ENCODE peak calls at places on chromosomes 4 and X, in seven cellular contexts. One of them, this sample, is unnamed.

GRCh38 chr4:26459756-26460530 is 30.3 kb downstream of the CCKAR start:
- DNase-seq in stimulated activated CD8-positive, alpha-beta memory T cell treated with anti-CD3 and anti-CD28 coated beads, Interleukin-7, amount 100 ng/mL, for 4 hours: no peak
- DNase-seq in germinal center: no peak
- DNase-seq in AG20443: peak; percentile 62
- DNase-seq in activated CD8-positive, alpha-beta T cell treated with anti-CD3 and anti-CD28 coated beads, Interleukin-2, amount 10 ng/mL, durations not matched to agents 7 days and 5 days: no peak
- DNase-seq in GM13977: no peak
- DNase-seq in NCI-H1092: no peak
- DNase-seq in this sample: no peak

GRCh38 chr4:6172093-6172926 is 28.0 kb downstream of the JAKMIP1 start:
- DNase-seq in germinal center: no peak
- DNase-seq in NCI-H1092: no peak
- DNase-seq in stimulated activated CD8-positive, alpha-beta memory T cell treated with anti-CD3 and anti-CD28 coated beads, Interleukin-7, amount 100 ng/mL, for 4 hours: no peak
- DNase-seq in activated CD8-positive, alpha-beta T cell treated with anti-CD3 and anti-CD28 coated beads, Interleukin-2, amount 10 ng/mL, durations not matched to agents 7 days and 5 days: peak; percentile 26
- DNase-seq in GM13977: no peak
- DNase-seq in AG20443: no peak
- DNase-seq in this sample: no peak

GRCh38 chr4:1417522-1418390 is 11.5 kb upstream of the NKX1-1 start:
- DNase-seq in NCI-H1092: no peak
- DNase-seq in stimulated activated CD8-positive, alpha-beta memory T cell treated with anti-CD3 and anti-CD28 coated beads, Interleukin-7, amount 100 ng/mL, for 4 hours: no peak
- DNase-seq in activated CD8-positive, alpha-beta T cell treated with anti-CD3 and anti-CD28 coated beads, Interleukin-2, amount 10 ng/mL, durations not matched to agents 7 days and 5 days: peak; percentile 17
- DNase-seq in GM13977: no peak
- DNase-seq in AG20443: no peak
- DNase-seq in germinal center: no peak
- DNase-seq in this sample: no peak

GRCh38 chrX:19902110-19902509 is 14.7 kb upstream of the SH3KBP1 start:
- DNase-seq in AG20443: no peak
- DNase-seq in NCI-H1092: no peak
- DNase-seq in germinal center: no peak
- DNase-seq in activated CD8-positive, alpha-beta T cell treated with anti-CD3 and anti-CD28 coated beads, Interleukin-2, amount 10 ng/mL, durations not matched to agents 7 days and 5 days: no peak
- DNase-seq in stimulated activated CD8-positive, alpha-beta memory T cell treated with anti-CD3 and anti-CD28 coated beads, Interleukin-7, amount 100 ng/mL, for 4 hours: no peak
- DNase-seq in GM13977: no peak
- DNase-seq in this sample: no peak

GRCh38 chr4:109967798-109968520 is 55.3 kb downstream of the EGF start:
- DNase-seq in activated CD8-positive, alpha-beta T cell treated with anti-CD3 and anti-CD28 coated beads, Interleukin-2, amount 10 ng/mL, durations not matched to agents 7 days and 5 days: no peak
- DNase-seq in germinal center: no peak
- DNase-seq in GM13977: no peak
- DNase-seq in stimulated activated CD8-positive, alpha-beta memory T cell treated with anti-CD3 and anti-CD28 coated beads, Interleukin-7, amount 100 ng/mL, for 4 hours: no peak
- DNase-seq in NCI-H1092: no peak
- DNase-seq in AG20443: no peak
- DNase-seq in this sample: no peak

GRCh38 chr4:106463622-106464021 is 95.0 kb upstream of the GIMD1 start:
- DNase-seq in NCI-H1092: no peak
- DNase-seq in stimulated activated CD8-positive, alpha-beta memory T cell treated with anti-CD3 and anti-CD28 coated beads, Interleukin-7, amount 100 ng/mL, for 4 hours: no peak
- DNase-seq in germinal center: no peak
- DNase-seq in AG20443: no peak
- DNase-seq in activated CD8-positive, alpha-beta T cell treated with anti-CD3 and anti-CD28 coated beads, Interleukin-2, amount 10 ng/mL, durations not matched to agents 7 days and 5 days: no peak
- DNase-seq in GM13977: no peak
- DNase-seq in this sample: no peak

GRCh38 chr4:78776729-78777555 is 792 bp downstream of the BMP2K start:
- DNase-seq in stimulated activated CD8-positive, alpha-beta memory T cell treated with anti-CD3 and anti-CD28 coated beads, Interleukin-7, amount 100 ng/mL, for 4 hours: peak; percentile 31
- DNase-seq in activated CD8-positive, alpha-beta T cell treated with anti-CD3 and anti-CD28 coated beads, Interleukin-2, amount 10 ng/mL, durations not matched to agents 7 days and 5 days: peak; percentile 69
- DNase-seq in AG20443: peak; percentile 67
- DNase-seq in NCI-H1092: peak; percentile 34
- DNase-seq in germinal center: peak; percentile 56
- DNase-seq in GM13977: peak; percentile 45
- DNase-seq in this sample: no peak

GRCh38 chrX:105331244-105331643 is 110.8 kb upstream of the TEX13A start:
- DNase-seq in GM13977: no peak
- DNase-seq in germinal center: no peak
- DNase-seq in AG20443: no peak
- DNase-seq in activated CD8-positive, alpha-beta T cell treated with anti-CD3 and anti-CD28 coated beads, Interleukin-2, amount 10 ng/mL, durations not matched to agents 7 days and 5 days: no peak
- DNase-seq in NCI-H1092: no peak
- DNase-seq in stimulated activated CD8-positive, alpha-beta memory T cell treated with anti-CD3 and anti-CD28 coated beads, Interleukin-7, amount 100 ng/mL, for 4 hours: no peak
- DNase-seq in this sample: no peak

GRCh38 chr4:110059556-110060191 is 138.7 kb downstream of the ELOVL6 start:
- DNase-seq in germinal center: no peak
- DNase-seq in stimulated activated CD8-positive, alpha-beta memory T cell treated with anti-CD3 and anti-CD28 coated beads, Interleukin-7, amount 100 ng/mL, for 4 hours: no peak
- DNase-seq in GM13977: peak; percentile 28
- DNase-seq in NCI-H1092: no peak
- DNase-seq in activated CD8-positive, alpha-beta T cell treated with anti-CD3 and anti-CD28 coated beads, Interleukin-2, amount 10 ng/mL, durations not matched to agents 7 days and 5 days: peak; percentile 38
- DNase-seq in AG20443: peak; percentile 18
- DNase-seq in this sample: no peak

GRCh38 chrX:132023896-132024386 is 839 bp downstream of the STK26 start:
- DNase-seq in GM13977: peak; percentile 55
- DNase-seq in germinal center: peak; percentile 12
- DNase-seq in AG20443: no peak
- DNase-seq in stimulated activated CD8-positive, alpha-beta memory T cell treated with anti-CD3 and anti-CD28 coated beads, Interleukin-7, amount 100 ng/mL, for 4 hours: no peak
- DNase-seq in NCI-H1092: no peak
- DNase-seq in activated CD8-positive, alpha-beta T cell treated with anti-CD3 and anti-CD28 coated beads, Interleukin-2, amount 10 ng/mL, durations not matched to agents 7 days and 5 days: peak; percentile 66
- DNase-seq in this sample: peak; percentile 28

GRCh38 chr4:152784490-152785195 is 4.9 kb downstream of the ARFIP1 start:
- DNase-seq in germinal center: no peak
- DNase-seq in GM13977: no peak
- DNase-seq in stimulated activated CD8-positive, alpha-beta memory T cell treated with anti-CD3 and anti-CD28 coated beads, Interleukin-7, amount 100 ng/mL, for 4 hours: no peak
- DNase-seq in NCI-H1092: no peak
- DNase-seq in AG20443: peak; percentile 53
- DNase-seq in activated CD8-positive, alpha-beta T cell treated with anti-CD3 and anti-CD28 coated beads, Interleukin-2, amount 10 ng/mL, durations not matched to agents 7 days and 5 days: no peak
- DNase-seq in this sample: no peak

GRCh38 chrX:96183843-96184242 is 500.8 kb upstream of the DIAPH2 start:
- DNase-seq in NCI-H1092: no peak
- DNase-seq in activated CD8-positive, alpha-beta T cell treated with anti-CD3 and anti-CD28 coated beads, Interleukin-2, amount 10 ng/mL, durations not matched to agents 7 days and 5 days: no peak
- DNase-seq in stimulated activated CD8-positive, alpha-beta memory T cell treated with anti-CD3 and anti-CD28 coated beads, Interleukin-7, amount 100 ng/mL, for 4 hours: no peak
- DNase-seq in AG20443: no peak
- DNase-seq in germinal center: no peak
- DNase-seq in GM13977: no peak
- DNase-seq in this sample: no peak

GRCh38 chr4:77963005-77963404 is 94.1 kb upstream of the FRAS1 start:
- DNase-seq in AG20443: no peak
- DNase-seq in germinal center: no peak
- DNase-seq in GM13977: no peak
- DNase-seq in activated CD8-positive, alpha-beta T cell treated with anti-CD3 and anti-CD28 coated beads, Interleukin-2, amount 10 ng/mL, durations not matched to agents 7 days and 5 days: no peak
- DNase-seq in stimulated activated CD8-positive, alpha-beta memory T cell treated with anti-CD3 and anti-CD28 coated beads, Interleukin-7, amount 100 ng/mL, for 4 hours: no peak
- DNase-seq in NCI-H1092: no peak
- DNase-seq in this sample: no peak

GRCh38 chr4:95044204-95044848 is 286.6 kb downstream of the BMPR1B start:
- DNase-seq in germinal center: no peak
- DNase-seq in GM13977: no peak
- DNase-seq in stimulated activated CD8-positive, alpha-beta memory T cell treated with anti-CD3 and anti-CD28 coated beads, Interleukin-7, amount 100 ng/mL, for 4 hours: no peak
- DNase-seq in AG20443: no peak
- DNase-seq in activated CD8-positive, alpha-beta T cell treated with anti-CD3 and anti-CD28 coated beads, Interleukin-2, amount 10 ng/mL, durations not matched to agents 7 days and 5 days: no peak
- DNase-seq in NCI-H1092: no peak
- DNase-seq in this sample: no peak

This sample was measured in SIG-M5.